ENCODE peak calls at places on chromosomes 3 and 15, in eight cellular contexts. T is GM23338, L is ovary, V is dorsolateral prefrontal cortex, N is A549, Q is transverse colon, D is tibial artery, F is suprapubic skin. B is an unnamed sample.

GRCh38 chr15:82909080-82909815 is 43.3 kb downstream of the HOMER2 start:
- DNase-seq in T (no peak), L (no peak), V (no peak), N (no peak), Q (no peak), D (no peak), F (no peak), B (no peak)

GRCh38 chr3:129581623-129582022 is 24.9 kb downstream of the PLXND1 start:
- DNase-seq in T (no peak), L (no peak), V (no peak), N (no peak), Q (no peak), D (no peak), F (no peak), B (no peak)

GRCh38 chr15:45179221-45179985 is 8.4 kb downstream of the SHF start:
- DNase-seq in T (peak), L (no peak), V (no peak), N (peak), Q (peak), D (no peak), F (no peak), B (no peak)

GRCh38 chr3:175001091-175001490 is 142.0 kb downstream of the NAALADL2 start:
- DNase-seq in T (no peak), L (no peak), V (no peak), N (no peak), Q (no peak), D (no peak), F (no peak), B (no peak)

GRCh38 chr3:196145420-196146262 is 63.8 kb upstream of the TFRC start:
- DNase-seq in T (no peak), L (no peak), V (no peak), N (no peak), Q (no peak), D (no peak), F (no peak), B (no peak)

GRCh38 chr3:43426388-43426787 is 140.0 kb downstream of the SNRK start:
- DNase-seq in T (no peak), L (no peak), V (no peak), N (no peak), Q (no peak), D (peak), F (no peak), B (no peak)

GRCh38 chr15:68557469-68558317 is 21.1 kb upstream of the CORO2B start:
- DNase-seq in T (no peak), L (no peak), V (no peak), N (no peak), Q (no peak), D (no peak), F (no peak), B (no peak)

GRCh38 chr3:46407976-46408375 is 917 bp downstream of the CCRL2 start:
- DNase-seq in T (no peak), L (no peak), V (no peak), N (no peak), Q (no peak), D (no peak), F (no peak), B (no peak)

GRCh38 chr15:45648521-45649200 is 13.8 kb downstream of the SQOR start:
- DNase-seq in T (no peak), L (no peak), V (no peak), N (peak), Q (no peak), D (no peak), F (no peak), B (no peak)

GRCh38 chr3:165439765-165440164 is 243.6 kb upstream of the SLITRK3 start:
- DNase-seq in T (no peak), L (no peak), V (no peak), N (no peak), Q (no peak), D (no peak), F (no peak), B (no peak)

GRCh38 chr3:178003756-178004155 is 532.5 kb upstream of the KCNMB2 start:
- DNase-seq in T (no peak), L (no peak), V (no peak), N (no peak), Q (no peak), D (no peak), F (no peak), B (no peak)

DNA sequence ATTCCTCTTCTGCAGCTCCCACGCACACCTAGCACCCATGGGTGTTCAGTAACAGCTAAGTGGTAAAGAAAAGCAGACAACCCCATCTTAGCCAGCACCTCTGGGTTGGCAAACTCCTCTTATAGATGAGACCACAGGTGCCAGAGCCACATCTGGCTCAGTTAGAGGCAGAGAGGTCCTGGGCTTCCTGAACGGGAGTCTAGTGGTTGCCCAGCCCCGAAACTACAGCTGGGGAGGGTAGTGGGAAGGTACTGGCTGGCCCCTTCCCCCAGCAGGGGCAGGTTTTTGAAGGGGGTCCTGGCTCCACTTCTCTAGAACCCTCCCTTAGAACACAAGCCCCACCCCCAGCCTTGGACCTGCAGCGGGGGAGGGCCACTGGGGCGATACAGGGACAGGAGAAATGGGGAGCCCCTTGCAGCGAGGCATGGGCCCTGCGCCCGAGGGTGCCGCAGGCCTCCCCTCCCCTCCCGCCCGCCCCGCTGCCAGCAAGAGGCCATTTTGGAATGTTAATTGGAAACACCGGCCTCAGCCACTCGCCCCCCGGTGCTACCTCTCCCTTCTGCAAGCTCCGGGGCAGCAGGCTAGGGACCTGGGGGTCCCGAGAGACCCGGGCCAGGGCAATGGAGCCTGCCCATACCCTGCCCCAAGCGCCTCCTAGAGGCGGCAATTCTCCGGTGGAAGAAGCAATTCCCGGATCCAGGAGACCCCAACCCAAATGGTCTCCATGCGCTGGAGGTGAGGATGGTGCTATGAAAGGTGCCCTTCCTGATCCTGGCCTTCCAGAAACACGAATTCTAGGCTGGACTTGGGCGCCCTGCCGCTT is 1.5 kb downstream of the DUSP7 start:
- DNase-seq in T (peak), L (no peak), V (no peak), N (no peak), Q (peak), D (no peak), F (no peak), B (no peak)
- H3K27ac ChIP-seq in T (no peak), L (peak), V (peak), N (peak), Q (peak), D (peak), F (peak), B (peak)

DNA sequence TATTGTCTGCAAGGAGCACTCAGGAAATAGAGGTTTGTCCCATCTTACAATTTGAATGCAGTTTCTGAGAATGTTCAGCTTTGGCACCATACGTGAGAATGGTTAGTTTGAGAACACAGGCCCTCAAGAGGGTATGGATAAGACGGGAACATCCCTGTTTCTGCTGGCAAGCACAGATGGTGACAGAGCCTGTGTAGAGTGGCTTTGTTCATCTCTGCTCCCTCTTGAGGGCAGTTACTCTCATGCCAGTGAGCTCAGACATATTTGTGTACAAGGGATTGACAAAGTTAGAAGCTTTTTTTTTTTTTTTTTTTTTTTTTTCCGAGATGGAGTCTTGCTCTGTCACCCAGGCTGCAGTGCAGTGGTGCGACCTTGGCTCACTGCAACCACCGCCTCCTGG is 71.5 kb upstream of the FILIP1L start:
- DNase-seq in T (no peak), L (no peak), V (no peak), N (no peak), Q (no peak), D (no peak), F (no peak), B (no peak)
- TF ChIP-seq CTCF in T (no peak), L (no peak), V (no peak), N (no peak), Q (no peak), D (no peak), F (no peak), B (no peak)

GRCh38 chr15:84881520-84881830 is 3.0 kb upstream of the SLC28A1 start:
- DNase-seq in T (no peak), L (no peak), V (no peak), N (no peak), Q (no peak), D (no peak), F (no peak), B (no peak)

GRCh38 chr15:84886984-84887299 is 2.5 kb downstream of the SLC28A1 start:
- DNase-seq in T (no peak), L (no peak), V (no peak), N (no peak), Q (no peak), D (no peak), F (no peak), B (no peak)

GRCh38 chr15:84883433-84883832 is 1.0 kb upstream of the SLC28A1 start:
- DNase-seq in T (no peak), L (no peak), V (no peak), N (no peak), Q (no peak), D (no peak), F (no peak), B (no peak)

GRCh38 chr15:84886211-84886983 is 1.9 kb downstream of the SLC28A1 start:
- DNase-seq in T (no peak), L (no peak), V (no peak), N (no peak), Q (no peak), D (no peak), F (no peak), B (no peak)

DNA sequence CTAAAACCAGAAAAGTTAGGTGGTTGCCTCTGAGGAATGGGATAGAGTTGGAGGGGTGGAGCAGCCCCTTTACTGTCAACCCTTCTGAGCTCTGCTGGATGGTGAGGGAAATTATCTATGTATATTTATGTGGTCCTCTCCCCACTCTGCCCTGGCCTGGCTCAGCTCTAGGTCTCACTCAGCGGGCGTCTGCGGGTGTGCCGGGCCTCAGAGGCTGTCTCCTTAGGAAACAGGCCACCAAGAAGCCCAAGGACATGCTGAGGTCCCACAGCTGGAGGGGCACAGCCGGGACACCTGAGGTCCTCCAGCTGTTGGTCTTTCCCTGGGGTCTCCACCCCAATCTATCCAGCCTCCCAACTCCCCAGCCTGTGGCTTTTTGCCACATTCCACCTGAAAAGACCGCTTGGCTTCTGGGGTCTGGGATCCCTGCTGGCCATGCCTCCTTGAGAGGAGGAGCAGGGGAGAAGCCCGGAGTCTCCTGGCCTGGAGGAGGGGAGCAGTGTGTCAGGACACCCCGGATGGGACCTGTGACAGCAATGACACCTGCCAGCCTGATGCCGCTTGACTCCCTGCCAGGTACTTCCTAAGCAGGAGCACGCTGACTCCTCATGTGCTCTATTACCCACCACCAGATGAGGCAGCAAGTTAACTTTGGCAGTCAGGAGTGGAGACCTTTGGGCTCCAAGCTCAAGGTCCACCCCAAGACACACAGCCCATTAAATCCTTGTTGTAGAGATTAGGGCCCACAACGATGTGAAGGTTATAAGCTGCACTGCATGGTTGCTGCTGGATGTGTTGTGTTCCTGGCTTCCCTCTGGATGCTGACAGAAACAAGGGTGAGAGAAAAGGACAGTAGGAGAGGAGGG is at the start of gene SLC28A1:
- DNase-seq in T (no peak), L (no peak), V (no peak), N (no peak), Q (no peak), D (no peak), F (no peak), B (no peak)
- H3K27ac ChIP-seq in T (no peak), L (no peak), V (no peak), N (peak), Q (no peak), D (peak), F (no peak), B (peak)

DNA sequence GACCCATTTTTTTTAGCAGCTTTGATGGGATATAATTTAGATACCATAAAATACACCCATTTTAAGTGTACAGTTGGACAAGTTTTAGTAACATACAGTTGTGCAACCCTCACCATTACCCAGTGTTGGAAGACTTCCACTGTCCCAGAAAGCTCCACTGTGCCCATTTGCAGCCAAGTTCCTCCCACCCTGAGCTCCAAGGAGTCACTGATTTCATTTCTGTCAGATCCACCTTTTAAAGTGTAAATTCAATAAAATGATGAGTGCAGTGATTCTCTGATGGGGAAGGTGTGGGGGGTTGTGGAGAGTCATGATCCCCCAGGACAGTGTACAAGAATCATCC is 93.2 kb upstream of the IGF1R start:
- DNase-seq in T (no peak), L (no peak), V (no peak), N (no peak), Q (no peak), D (no peak), F (no peak), B (no peak)
- TF ChIP-seq CTCF in T (no peak), L (no peak), V (no peak), N (no peak), Q (no peak), D (no peak), F (no peak), B (no peak)

DNA sequence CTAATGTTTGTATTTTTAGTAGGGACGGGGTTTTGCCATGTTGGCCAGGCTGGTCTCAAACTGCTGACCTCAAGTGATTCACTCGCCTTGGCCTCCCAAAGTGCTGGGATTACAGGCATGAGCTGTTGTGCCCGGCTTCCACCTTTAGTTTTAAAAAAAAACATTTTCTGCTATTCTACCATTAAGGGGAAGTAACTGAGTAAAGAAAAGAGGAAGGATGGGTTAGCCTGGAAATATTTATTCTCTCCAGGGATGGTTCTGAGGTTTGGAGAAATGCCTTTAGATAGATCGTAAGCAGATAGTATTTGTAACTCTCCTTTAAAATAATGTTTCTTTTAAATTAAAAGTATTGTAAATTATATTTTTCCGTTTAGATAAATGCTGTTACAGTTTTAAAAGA is 3.2 kb downstream of the AP4E1 start:
- DNase-seq in T (no peak), L (no peak), V (no peak), N (no peak), Q (no peak), D (no peak), F (no peak), B (no peak)
- H3K27ac ChIP-seq in T (no peak), L (no peak), V (no peak), N (no peak), Q (no peak), D (no peak), F (no peak), B (no peak)

DNA sequence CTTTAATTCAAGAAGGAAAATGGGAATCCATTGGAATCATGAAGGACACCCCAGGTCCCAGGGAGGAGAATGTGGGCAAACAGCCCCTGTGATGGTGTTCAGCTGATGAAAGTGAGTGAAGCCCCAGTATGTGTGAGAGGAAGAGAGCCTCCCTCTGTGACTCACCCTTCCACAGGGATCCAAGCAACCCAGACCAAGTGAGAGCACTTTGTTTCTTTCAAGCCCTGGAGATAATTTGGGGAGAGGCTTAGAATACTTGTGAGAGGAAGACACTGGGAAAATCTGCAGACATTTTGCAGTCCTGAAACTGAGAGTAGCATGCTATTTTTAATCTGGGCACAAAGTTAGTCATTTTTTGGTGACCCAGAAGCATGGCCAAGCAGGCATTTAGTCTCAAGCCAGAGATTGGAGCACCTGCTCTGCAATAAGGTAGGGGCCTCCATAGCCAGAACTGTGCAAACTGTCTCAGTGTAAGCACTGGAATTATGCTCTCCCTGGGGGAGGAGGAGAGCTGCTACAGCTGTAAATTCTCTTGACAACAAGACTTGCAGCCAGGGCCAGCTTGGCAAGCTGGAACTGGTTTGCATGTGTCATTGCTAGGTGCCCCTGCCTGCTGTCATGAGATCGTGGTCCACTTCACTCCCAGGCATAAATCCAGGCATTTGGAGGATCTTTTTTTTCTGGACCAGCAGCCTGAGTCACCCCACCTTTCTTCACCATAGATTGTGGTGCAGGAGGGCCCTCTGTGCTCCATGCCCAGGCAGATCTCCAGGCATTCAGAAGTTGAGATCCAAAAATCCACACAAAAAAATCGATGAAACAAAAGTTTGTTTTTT is 537.8 kb upstream of the DPPA4 start:
- DNase-seq in T (no peak), L (no peak), V (peak), N (no peak), Q (no peak), D (no peak), F (no peak), B (no peak)
- TF ChIP-seq CTCF in T (no peak), L (no peak), V (no peak), N (no peak), Q (no peak), D (no peak), F (no peak), B (no peak)

GRCh38 chr3:104956620-104957345 is 409.9 kb upstream of the ALCAM start:
- DNase-seq in T (no peak), L (no peak), V (no peak), N (no peak), Q (no peak), D (no peak), F (no peak), B (no peak)

GRCh38 chr3:104960579-104960978 is 406.1 kb upstream of the ALCAM start:
- DNase-seq in T (no peak), L (no peak), V (no peak), N (no peak), Q (no peak), D (no peak), F (no peak), B (no peak)
- H3K27ac ChIP-seq in T (no peak), L (no peak), V (no peak), N (no peak), Q (no peak), D (no peak), F (no peak), B (no peak)